ENCODE peak calls at places on chromosomes 13 and 19, in seven cellular contexts. B is SK-N-MC, N is iPS DF 6.9, W is suprapubic skin, E is breast epithelium, L is cardiac muscle cell, P is upper lobe of left lung. X is an unnamed sample.
A peak's percentile ranks its signal among the peaks of the same experiment; 100 is the strongest.

GRCh38 chr19:42440357-42441046 is 2.2 kb downstream of the CXCL17 start:
- DNase-seq in B (no peak), N (no peak), W (no peak), E (no peak), L (peak; percentile 84), P (peak; percentile 85), X (peak; percentile 81)

GRCh38 chr13:35699181-35699580 is 222.7 kb upstream of the MAB21L1 start:
- DNase-seq in B (no peak), N (no peak), W (no peak), E (no peak), L (no peak), P (no peak), X (no peak)

GRCh38 chr13:48749699-48750473 is 96.2 kb downstream of the CYSLTR2 start:
- DNase-seq in B (no peak), N (peak; percentile 31), W (peak; percentile 93), E (no peak), L (peak; percentile 68), P (peak; percentile 65), X (peak; percentile 77)

GRCh38 chr19:10916602-10917001 is 11.8 kb downstream of the YIPF2 start:
- DNase-seq in B (no peak), N (no peak), W (no peak), E (no peak), L (no peak), P (no peak), X (no peak)

GRCh38 chr19:1063909-1064660 is 2.9 kb upstream of the ARHGAP45 start:
- DNase-seq in B (no peak), N (no peak), W (no peak), E (no peak), L (no peak), P (no peak), X (no peak)

GRCh38 chr19:10568826-10569651 is at the start of gene CDKN2D:
- DNase-seq in B (peak; percentile 97), N (peak; percentile 99), W (peak; percentile 100), E (peak; percentile 99), L (peak; percentile 100), P (peak; percentile 100), X (peak; percentile 100)

GRCh38 chr13:45807520-45808099 is 43.9 kb downstream of the SIAH3 start:
- DNase-seq in B (no peak), N (peak; percentile 39), W (no peak), E (no peak), L (peak; percentile 66), P (peak; percentile 33), X (no peak)

GRCh38 chr13:85631801-85632200 is 167.4 kb downstream of the SLITRK6 start:
- DNase-seq in B (no peak), N (no peak), W (no peak), E (no peak), L (no peak), P (no peak), X (no peak)

GRCh38 chr19:10718205-10719196 is 622 bp downstream of the DNM2 start:
- DNase-seq in B (no peak), N (no peak), W (peak; percentile 82), E (no peak), L (peak; percentile 76), P (no peak), X (peak; percentile 86)

GRCh38 chr19:45531349-45531748 is 24.1 kb downstream of the VASP start:
- DNase-seq in B (no peak), N (no peak), W (no peak), E (no peak), L (no peak), P (no peak), X (no peak)

GRCh38 chr13:62846302-62846701 is 1430.7 kb upstream of the PCDH20 start:
- DNase-seq in B (no peak), N (no peak), W (no peak), E (no peak), L (no peak), P (no peak), X (no peak)

GRCh38 chr19:1864480-1865171 is 1.2 kb upstream of the KLF16 start:
- DNase-seq in B (no peak), N (no peak), W (no peak), E (no peak), L (peak; percentile 79), P (peak; percentile 82), X (peak; percentile 74)

GRCh38 chr19:40608957-40609356 is 7.8 kb downstream of the LTBP4 start:
- DNase-seq in B (no peak), N (no peak), W (no peak), E (no peak), L (no peak), P (no peak), X (no peak)
- H3K4me3 ChIP-seq in B (peak overlapping the region; percentile 78), N (no peak overlapping the region), W (peak overlapping the region; percentile 58), E (peak overlapping the region; percentile 60), L (peak overlapping the region; percentile 38), P (peak overlapping the region; percentile 55), X (peak overlapping the region; percentile 49)

GRCh38 chr19:50565984-50566903 is 2.0 kb downstream of the LRRC4B start:
- DNase-seq in B (no peak), N (no peak), W (no peak), E (no peak), L (no peak), P (no peak), X (no peak)

GRCh38 chr19:50568321-50569022 is at the start of gene LRRC4B:
- DNase-seq in B (no peak), N (no peak), W (no peak), E (no peak), L (peak; percentile 66), P (no peak), X (no peak)

GRCh38 chr19:50567882-50568281 is 353 bp downstream of the LRRC4B start:
- DNase-seq in B (no peak), N (no peak), W (no peak), E (no peak), L (no peak), P (no peak), X (no peak)

GRCh38 chr19:50569023-50569697 is 925 bp upstream of the LRRC4B start:
- DNase-seq in B (no peak), N (no peak), W (no peak), E (no peak), L (no peak), P (no peak), X (no peak)

GRCh38 chr19:50567052-50567841 is 988 bp downstream of the LRRC4B start:
- DNase-seq in B (no peak), N (no peak), W (no peak), E (no peak), L (no peak), P (no peak), X (no peak)
- H3K4me3 ChIP-seq in B (peak overlapping the region; percentile 77), N (no peak overlapping the region), W (peak overlapping the region; percentile 41), E (peak overlapping the region; percentile 51), L (peak overlapping the region; percentile 95), P (peak overlapping the region; percentile 30), X (no peak overlapping the region)

GRCh38 chr19:18919895-18920204 is 335 bp downstream of the DDX49 start:
- DNase-seq in B (no peak), N (no peak), W (no peak), E (no peak), L (no peak), P (no peak), X (no peak)

GRCh38 chr19:18921593-18921992 is 2.1 kb downstream of the DDX49 start:
- DNase-seq in B (no peak), N (no peak), W (no peak), E (no peak), L (no peak), P (no peak), X (no peak)

GRCh38 chr19:18919086-18919894 is at the start of the genes COPE and DDX49:
- DNase-seq in B (peak; percentile 100), N (peak; percentile 99), W (peak; percentile 99), E (peak; percentile 100), L (peak; percentile 99), P (peak; percentile 98), X (peak; percentile 94)

GRCh38 chr19:18922228-18922985 is 2.9 kb downstream of the DDX49 start:
- DNase-seq in B (no peak), N (no peak), W (no peak), E (no peak), L (no peak), P (no peak), X (no peak)

DNA sequence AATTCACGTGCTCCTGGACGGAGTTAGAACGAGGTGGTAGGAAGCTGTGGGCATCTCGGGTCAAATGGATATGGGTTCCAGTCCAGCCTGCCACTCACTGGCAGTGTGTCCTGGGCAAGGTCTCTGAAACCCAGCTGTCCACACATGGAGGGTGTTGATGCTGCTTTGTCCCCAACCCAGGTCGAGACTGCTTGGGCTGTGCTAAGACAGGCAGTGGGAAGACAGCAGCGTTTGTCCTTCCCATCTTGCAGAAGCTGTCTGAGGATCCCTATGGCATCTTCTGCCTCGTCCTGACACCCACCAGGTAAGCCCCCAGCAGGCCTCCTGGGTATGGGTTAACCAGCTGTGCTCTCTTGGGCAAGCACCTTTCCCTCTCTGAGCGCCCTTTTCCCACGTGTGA is 885 bp downstream of the DDX49 start:
- DNase-seq in B (no peak), N (no peak), W (no peak), E (no peak), L (no peak), P (no peak), X (no peak)
- H3K4me3 ChIP-seq in B (peak overlapping the region; percentile 97), N (peak overlapping the region; percentile 92), W (peak overlapping the region; percentile 96), E (peak overlapping the region; percentile 98), L (peak overlapping the region; percentile 72), P (peak overlapping the region; percentile 97), X (peak overlapping the region; percentile 90)

GRCh38 chr19:40610396-40611064 is 9.4 kb downstream of the LTBP4 start:
- DNase-seq in B (no peak), N (no peak), W (no peak), E (peak; percentile 70), L (no peak), P (peak; percentile 66), X (peak; percentile 79)

GRCh38 chr19:40611900-40612698 is 10.9 kb downstream of the LTBP4 start:
- DNase-seq in B (no peak), N (no peak), W (no peak), E (no peak), L (no peak), P (no peak), X (no peak)

GRCh38 chr19:40612831-40613668 is 11.9 kb downstream of the LTBP4 start:
- DNase-seq in B (no peak), N (no peak), W (peak; percentile 89), E (no peak), L (peak; percentile 64), P (peak; percentile 64), X (peak; percentile 41)

GRCh38 chr19:40609561-40610395 is 8.6 kb downstream of the LTBP4 start:
- DNase-seq in B (no peak), N (no peak), W (peak; percentile 98), E (peak; percentile 88), L (peak; percentile 89), P (peak; percentile 95), X (peak; percentile 95)

DNA sequence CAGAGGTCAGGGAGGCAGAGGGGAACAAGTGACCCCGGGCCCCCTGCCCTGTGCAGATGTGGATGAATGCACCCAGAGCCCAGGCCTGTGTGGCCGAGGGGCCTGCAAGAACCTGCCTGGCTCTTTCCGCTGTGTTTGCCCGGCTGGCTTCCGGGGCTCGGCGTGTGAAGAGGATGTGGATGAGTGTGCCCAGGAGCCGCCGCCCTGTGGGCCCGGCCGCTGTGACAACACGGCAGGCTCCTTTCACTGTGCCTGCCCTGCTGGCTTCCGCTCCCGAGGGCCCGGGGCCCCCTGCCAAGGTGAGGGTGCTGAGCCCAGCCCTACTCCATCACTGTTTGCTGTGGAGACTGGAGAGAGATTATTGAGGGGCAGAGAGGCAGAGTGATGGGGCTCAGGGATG is 9.9 kb downstream of the LTBP4 start:
- DNase-seq in B (no peak), N (no peak), W (no peak), E (no peak), L (no peak), P (peak; percentile 78), X (peak; percentile 79)
- H3K4me3 ChIP-seq in B (no peak overlapping the region), N (no peak overlapping the region), W (no peak overlapping the region), E (peak overlapping the region; percentile 60), L (no peak overlapping the region), P (peak overlapping the region; percentile 55), X (no peak overlapping the region)

GRCh38 chr13:79482271-79482970 is 1.5 kb downstream of the NDFIP2 start:
- DNase-seq in B (no peak), N (no peak), W (no peak), E (no peak), L (no peak), P (no peak), X (no peak)
- H3K4me3 ChIP-seq in B (peak overlapping the region; percentile 98), N (no peak overlapping the region), W (peak overlapping the region; percentile 90), E (peak overlapping the region; percentile 82), L (peak overlapping the region; percentile 85), P (peak overlapping the region; percentile 68), X (no peak overlapping the region)